ENCODE peak calls at places on chromosomes 11 and 22, in five cellular contexts. One of them, this sample, is unnamed.

GRCh38 chr11:79150320-79150719 is 290.5 kb downstream of the TENM4 start:
- DNase-seq in K562: no peak
- DNase-seq in HepG2: no peak
- DNase-seq in H1: no peak
- DNase-seq in GM12878: no peak
- DNase-seq in this sample: no peak

GRCh38 chr22:32389685-32390084 is 22.4 kb downstream of the RTCB start:
- DNase-seq in K562: no peak
- DNase-seq in HepG2: no peak
- DNase-seq in H1: no peak
- DNase-seq in GM12878: no peak
- DNase-seq in this sample: peak; percentile 24

GRCh38 chr22:46074771-46075551 is 75.4 kb upstream of the PPARA start:
- DNase-seq in K562: no peak
- DNase-seq in HepG2: no peak
- DNase-seq in H1: no peak
- DNase-seq in GM12878: no peak
- DNase-seq in this sample: no peak

GRCh38 chr11:35033011-35033410 is 106.0 kb upstream of the CD44 start:
- DNase-seq in K562: no peak
- DNase-seq in HepG2: no peak
- DNase-seq in H1: no peak
- DNase-seq in GM12878: no peak
- DNase-seq in this sample: no peak

GRCh38 chr11:36073411-36074203 is 129.7 kb downstream of the LDLRAD3 start:
- DNase-seq in K562: no peak
- DNase-seq in HepG2: no peak
- DNase-seq in H1: no peak
- DNase-seq in GM12878: no peak
- DNase-seq in this sample: peak; percentile 69

GRCh38 chr11:128342511-128343133 is 244.7 kb downstream of the ETS1 start:
- DNase-seq in K562: no peak
- DNase-seq in HepG2: peak; percentile 60
- DNase-seq in H1: no peak
- DNase-seq in GM12878: peak; percentile 39
- DNase-seq in this sample: no peak

GRCh38 chr11:103295704-103296103 is 186.5 kb downstream of the DYNC2H1 start:
- DNase-seq in K562: no peak
- DNase-seq in HepG2: no peak
- DNase-seq in H1: no peak
- DNase-seq in GM12878: no peak
- DNase-seq in this sample: no peak

GRCh38 chr11:2443881-2444300 is 423 bp downstream of the TRPM5 start:
- DNase-seq in K562: no peak
- DNase-seq in HepG2: no peak
- DNase-seq in H1: no peak
- DNase-seq in GM12878: no peak
- DNase-seq in this sample: no peak

GRCh38 chr22:42300286-42301071 is 30.0 kb upstream of the TCF20 start:
- DNase-seq in K562: peak; percentile 51
- DNase-seq in HepG2: no peak
- DNase-seq in H1: no peak
- DNase-seq in GM12878: no peak
- DNase-seq in this sample: no peak

DNA sequence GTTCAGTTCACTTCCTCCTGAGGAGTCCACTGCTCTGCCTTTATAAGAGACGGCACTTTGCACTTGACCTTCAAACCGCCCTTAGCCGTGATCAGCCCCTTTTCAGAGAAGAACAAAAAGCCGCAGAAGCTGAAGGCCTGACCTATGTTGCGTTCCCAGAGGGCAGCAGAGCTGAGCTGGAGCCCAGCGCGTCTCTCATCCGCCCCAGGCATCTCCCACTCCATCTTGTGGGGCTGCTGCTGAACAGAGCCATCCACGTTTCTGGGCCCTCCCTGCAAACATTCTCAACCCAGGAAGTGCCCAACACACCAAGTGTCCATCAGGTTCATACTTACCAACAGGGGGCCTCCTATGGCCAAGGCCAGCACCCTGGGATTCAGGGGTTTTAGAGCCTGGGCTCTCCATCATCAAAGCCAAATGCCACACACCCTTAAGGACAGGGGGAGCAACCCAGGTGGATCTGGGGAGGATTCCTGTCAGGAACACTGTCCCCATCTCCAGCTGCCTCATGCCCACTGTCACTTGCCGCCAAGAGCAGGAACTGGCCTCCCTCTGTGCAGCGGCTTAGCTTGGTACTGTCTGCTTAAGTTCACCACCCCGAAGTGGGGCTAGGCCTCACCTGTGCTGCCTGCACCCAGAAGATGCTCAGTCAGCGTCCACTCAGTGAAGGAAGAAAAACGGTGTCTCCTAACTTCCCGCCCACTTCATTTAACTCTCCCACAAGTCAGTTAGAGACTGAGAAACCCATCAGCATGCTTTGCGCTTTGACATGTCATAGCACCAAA is 16.0 kb upstream of the EFCAB6 start:
- DNase-seq in K562: no peak
- DNase-seq in HepG2: no peak
- DNase-seq in H1: no peak
- DNase-seq in GM12878: no peak
- DNase-seq in this sample: no peak
- H3K79me2 ChIP-seq in K562: no peaks in the 10 kb centered on the region
- H3K79me2 ChIP-seq in HepG2: no peaks in the 10 kb centered on the region
- H3K79me2 ChIP-seq in H1: no peaks in the 10 kb centered on the region
- H3K79me2 ChIP-seq in GM12878: no peaks in the 10 kb centered on the region
- H3K79me2 ChIP-seq in this sample: no peaks in the 10 kb centered on the region

DNA sequence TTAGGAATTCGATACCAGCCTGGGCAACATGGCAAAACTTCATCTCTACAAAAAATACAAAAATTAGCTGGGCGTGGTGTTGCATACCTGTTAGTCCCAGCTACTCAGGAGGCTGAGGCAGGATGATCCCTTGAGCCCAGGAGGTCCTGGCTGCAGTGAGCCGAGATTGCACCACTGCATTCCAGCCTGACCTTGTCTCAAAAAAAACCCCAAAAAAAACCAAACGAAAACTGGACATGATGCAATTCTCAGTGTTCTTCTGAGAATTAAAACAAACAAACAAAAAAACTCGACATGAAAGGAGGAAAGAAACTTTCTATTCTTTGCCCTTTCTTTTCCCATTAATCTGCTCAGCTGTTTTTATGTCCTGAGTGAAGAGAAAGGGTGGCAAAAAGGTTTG is 7.4 kb downstream of the MED17 start:
- DNase-seq in K562: no peak
- DNase-seq in HepG2: no peak
- DNase-seq in H1: no peak
- DNase-seq in GM12878: no peak
- DNase-seq in this sample: no peak
- TF ChIP-seq CHD2 in K562: no peak
- TF ChIP-seq CHD2 in HepG2: no peak
- TF ChIP-seq CHD2 in H1: no peak
- TF ChIP-seq CHD2 in GM12878: no peak
- TF ChIP-seq CHD2 in this sample: no peak

DNA sequence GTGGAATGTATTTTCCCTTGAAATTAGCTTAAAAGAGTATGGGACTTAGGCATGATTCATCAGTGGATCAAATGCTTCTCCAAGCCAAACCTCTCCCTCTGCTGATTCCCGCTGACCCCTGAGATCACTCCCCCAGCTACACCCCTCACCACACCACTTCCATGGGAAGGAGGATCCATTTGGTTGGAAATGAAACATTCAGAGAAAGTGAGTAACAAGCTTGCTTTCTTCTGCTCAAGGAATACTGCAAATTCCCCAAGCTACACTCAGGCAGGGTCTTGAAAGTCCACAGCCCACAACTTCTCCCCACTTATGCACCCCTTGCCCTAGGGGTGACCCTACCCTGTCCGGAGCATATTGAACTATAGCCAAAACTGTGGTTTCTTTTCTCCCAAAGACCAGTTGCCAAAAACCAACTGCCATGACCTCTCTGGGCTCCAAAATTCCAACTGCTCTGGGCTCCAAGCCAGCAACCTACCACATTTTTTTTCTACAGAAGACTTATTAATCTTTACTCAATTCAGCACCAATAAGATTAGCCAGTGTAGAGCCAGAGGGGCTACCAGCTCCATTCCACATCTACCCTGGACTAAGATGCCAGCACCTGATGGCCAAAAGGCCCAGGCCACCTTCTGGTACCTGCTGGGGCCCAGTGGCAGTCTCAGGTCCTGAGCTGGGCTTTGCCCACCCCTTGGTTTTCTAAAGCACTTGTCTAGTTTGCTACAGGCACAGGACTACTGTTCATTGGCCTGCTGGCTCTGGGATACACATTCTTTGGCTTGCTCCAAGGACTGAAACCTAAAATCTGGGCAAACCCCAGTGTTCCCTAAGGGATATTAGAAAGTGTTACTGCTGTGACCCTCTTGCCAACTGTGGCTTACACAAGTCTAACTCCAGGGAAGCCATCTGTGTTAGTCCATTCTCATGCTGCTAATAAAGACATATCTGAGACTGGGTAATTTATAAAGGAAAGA is 101.1 kb downstream of the MICAL3 start:
- DNase-seq in K562: no peak
- DNase-seq in HepG2: no peak
- DNase-seq in H1: no peak
- DNase-seq in GM12878: no peak
- DNase-seq in this sample: no peak
- H3K79me2 ChIP-seq in K562: peaks cover 52% of the 10 kb centered on the region
- H3K79me2 ChIP-seq in HepG2: peaks cover 55% of the 10 kb centered on the region
- H3K79me2 ChIP-seq in H1: no peaks in the 10 kb centered on the region
- H3K79me2 ChIP-seq in GM12878: peaks cover 11% of the 10 kb centered on the region
- H3K79me2 ChIP-seq in this sample: peaks cover 84% of the 10 kb centered on the region

GRCh38 chr11:33735426-33736147 is 636 bp downstream of the CD59 start:
- DNase-seq in K562: peak; percentile 32
- DNase-seq in HepG2: peak; percentile 34
- DNase-seq in H1: no peak
- DNase-seq in GM12878: peak; percentile 37
- DNase-seq in this sample: peak; percentile 66
- TF ChIP-seq CHD2 in K562: no peak
- TF ChIP-seq CHD2 in HepG2: no peak
- TF ChIP-seq CHD2 in H1: no peak
- TF ChIP-seq CHD2 in GM12878: no peak
- TF ChIP-seq CHD2 in this sample: no peak

DNA sequence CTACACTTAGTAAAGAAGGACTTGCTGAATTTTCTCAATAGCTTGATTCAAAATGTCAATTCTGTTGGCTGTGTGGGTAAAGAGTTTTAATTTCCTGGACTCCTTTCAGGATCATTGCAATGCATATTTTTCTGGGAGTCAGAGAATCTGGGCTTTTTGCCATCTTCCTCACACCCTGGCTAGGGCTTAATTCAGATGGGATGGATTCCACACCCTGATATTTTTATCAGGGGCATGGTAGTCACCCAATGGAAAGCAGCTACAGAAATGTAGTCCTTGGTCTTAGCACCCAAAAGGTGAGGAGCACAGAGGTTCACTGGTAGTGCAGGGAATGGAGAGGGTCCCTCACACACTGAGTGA is 79.3 kb downstream of the SGSM3 start:
- DNase-seq in K562: no peak
- DNase-seq in HepG2: no peak
- DNase-seq in H1: no peak
- DNase-seq in GM12878: no peak
- DNase-seq in this sample: no peak
- H3K79me2 ChIP-seq in K562: no peaks in the 10 kb centered on the region
- H3K79me2 ChIP-seq in HepG2: no peaks in the 10 kb centered on the region
- H3K79me2 ChIP-seq in H1: no peaks in the 10 kb centered on the region
- H3K79me2 ChIP-seq in GM12878: peaks cover 54% of the 10 kb centered on the region
- H3K79me2 ChIP-seq in this sample: peaks cover 84% of the 10 kb centered on the region

DNA sequence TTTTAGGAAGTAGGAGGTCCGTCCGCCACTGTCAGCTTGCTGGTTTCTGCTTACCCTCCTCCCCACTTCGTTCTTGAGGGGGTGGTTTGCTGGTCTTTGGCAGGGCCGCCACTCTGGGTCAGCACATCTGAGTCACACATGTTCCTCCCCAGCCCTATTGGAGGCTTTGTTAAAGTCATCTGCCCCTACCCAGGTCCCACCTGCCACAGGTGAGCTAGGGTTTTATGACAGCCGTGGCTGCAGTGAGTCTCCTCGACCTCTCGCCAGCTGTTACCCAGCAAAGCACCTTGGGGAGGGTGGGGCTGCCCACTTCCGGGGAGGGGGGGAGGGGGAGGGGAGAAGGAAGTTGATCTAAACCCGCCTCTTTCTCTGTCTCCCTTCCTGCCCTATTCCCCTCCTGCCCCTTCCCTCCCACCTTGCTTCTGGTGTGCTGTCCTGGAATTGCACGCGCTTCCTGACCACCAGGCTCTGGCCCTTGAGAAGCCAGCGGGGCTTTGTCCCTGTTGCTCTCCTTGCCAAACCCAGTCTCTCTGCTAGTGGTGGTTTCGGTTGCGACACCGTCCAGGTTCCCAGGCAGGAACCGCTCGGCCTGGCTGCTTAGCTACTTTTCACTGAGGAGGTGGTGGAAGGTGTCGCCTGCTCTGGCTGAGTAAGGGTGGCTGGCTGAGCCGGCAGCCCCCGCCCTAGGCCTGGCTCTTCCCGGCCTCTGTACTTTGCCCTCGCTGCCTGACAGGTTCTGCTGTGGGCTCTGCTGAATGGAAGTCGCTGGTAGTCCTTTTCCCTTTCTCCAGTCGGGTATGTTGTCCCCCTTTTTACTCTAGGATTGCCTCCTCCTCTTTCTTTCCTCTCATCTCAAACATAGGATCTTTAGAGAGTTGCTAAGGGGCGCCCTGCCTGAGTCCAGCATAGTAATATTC is 28.5 kb downstream of the RCOR2 start:
- DNase-seq in K562: peak; percentile 89
- DNase-seq in HepG2: peak; percentile 81
- DNase-seq in H1: no peak
- DNase-seq in GM12878: no peak
- DNase-seq in this sample: no peak
- TF ChIP-seq CHD2 in K562: no peak
- TF ChIP-seq CHD2 in HepG2: no peak
- TF ChIP-seq CHD2 in H1: no peak
- TF ChIP-seq CHD2 in GM12878: no peak
- TF ChIP-seq CHD2 in this sample: no peak

This sample was measured in SK-N-SH.